ENCODE peak calls at places on chromosome 13, in eight cellular contexts. C is GM23338, A is AG09319, V is upper lobe of right lung, B is H9, X is progenitor cell of endocrine pancreas, M is GM12865, N is left ventricle myocardium inferior. D is an unnamed sample.

GRCh38 chr13:60158321-60158801 is 5.4 kb downstream of the DIAPH3 start:
- DNase-seq in C (peak), A (no peak), V (no peak), B (no peak), X (no peak), M (no peak), N (no peak), D (no peak)

GRCh38 chr13:59399513-59399912 is 764.2 kb downstream of the DIAPH3 start:
- DNase-seq in C (no peak), A (no peak), V (no peak), B (no peak), X (no peak), M (no peak), N (no peak), D (no peak)

GRCh38 chr13:103772576-103772975 is 706.4 kb upstream of the SLC10A2 start:
- DNase-seq in C (peak), A (no peak), V (no peak), B (no peak), X (no peak), M (peak), N (no peak), D (no peak)

GRCh38 chr13:93889430-93889829 is 590.1 kb downstream of the DCT start:
- DNase-seq in C (no peak), A (no peak), V (no peak), B (no peak), X (no peak), M (no peak), N (no peak), D (no peak)

GRCh38 chr13:90293793-90294361 is 1053.6 kb upstream of the MIR17HG start:
- DNase-seq in C (no peak), A (no peak), V (no peak), B (no peak), X (no peak), M (no peak), N (no peak), D (no peak)

GRCh38 chr13:41458187-41458938 is 1.0 kb downstream of the RGCC start:
- DNase-seq in C (peak), A (no peak), V (peak), B (peak), X (no peak), M (peak), N (peak), D (peak)

GRCh38 chr13:25114220-25114619 is 18.3 kb downstream of the PABPC3 start:
- DNase-seq in C (peak), A (peak), V (peak), B (peak), X (peak), M (peak), N (peak), D (peak)

GRCh38 chr13:100245099-100245498 is 156.2 kb downstream of the PCCA start:
- DNase-seq in C (no peak), A (no peak), V (no peak), B (no peak), X (no peak), M (no peak), N (no peak), D (no peak)

GRCh38 chr13:111253334-111253872 is 67.0 kb upstream of the TEX29 start:
- DNase-seq in C (no peak), A (no peak), V (no peak), B (no peak), X (no peak), M (no peak), N (no peak), D (no peak)

GRCh38 chr13:41428155-41428554 is 29.2 kb upstream of the RGCC start:
- DNase-seq in C (peak), A (no peak), V (no peak), B (peak), X (no peak), M (no peak), N (no peak), D (peak)

GRCh38 chr13:25874907-25875306 is 176.9 kb downstream of the SHISA2 start:
- DNase-seq in C (no peak), A (no peak), V (no peak), B (no peak), X (no peak), M (no peak), N (no peak), D (peak)

GRCh38 chr13:28326081-28326480 is 168.8 kb downstream of the FLT1 start:
- DNase-seq in C (no peak), A (no peak), V (no peak), B (no peak), X (no peak), M (no peak), N (no peak), D (no peak)

GRCh38 chr13:66689628-66690027 is 540.5 kb downstream of the PCDH9 start:
- DNase-seq in C (peak), A (no peak), V (no peak), B (no peak), X (no peak), M (no peak), N (no peak), D (no peak)

GRCh38 chr13:32228330-32229041 is 86.7 kb downstream of the ZAR1L start:
- DNase-seq in C (peak), A (no peak), V (no peak), B (no peak), X (no peak), M (no peak), N (no peak), D (no peak)
- TF ChIP-seq CTCF in C (no peak), A (no peak), V (no peak), B (no peak), X (no peak), M (no peak), N (no peak), D (no peak)

DNA sequence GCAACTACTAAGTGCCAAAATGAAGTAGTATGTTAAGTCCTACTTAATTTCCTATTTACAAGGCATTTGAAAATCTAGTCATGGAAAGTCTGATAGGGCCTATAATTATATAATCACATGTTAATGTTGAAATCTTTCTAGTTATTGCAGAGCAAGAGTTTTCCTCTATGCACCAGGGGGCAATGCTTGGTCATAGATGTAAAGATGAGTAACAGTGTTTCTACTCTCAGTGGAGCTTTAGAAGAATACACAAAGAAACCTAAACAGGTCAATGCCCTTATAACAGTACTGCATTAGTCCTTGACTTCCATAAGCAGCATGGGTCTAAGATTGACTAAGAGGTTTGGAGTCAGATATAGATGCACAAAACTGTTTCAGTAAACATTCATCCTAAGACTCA is 218.7 kb downstream of the KCTD12 start:
- DNase-seq in C (no peak), A (peak), V (no peak), B (no peak), X (no peak), M (peak), N (no peak), D (no peak)
- TF ChIP-seq CTCF in C (no peak), A (peak), V (peak), B (no peak), X (no peak), M (no peak), N (peak), D (peak)

DNA sequence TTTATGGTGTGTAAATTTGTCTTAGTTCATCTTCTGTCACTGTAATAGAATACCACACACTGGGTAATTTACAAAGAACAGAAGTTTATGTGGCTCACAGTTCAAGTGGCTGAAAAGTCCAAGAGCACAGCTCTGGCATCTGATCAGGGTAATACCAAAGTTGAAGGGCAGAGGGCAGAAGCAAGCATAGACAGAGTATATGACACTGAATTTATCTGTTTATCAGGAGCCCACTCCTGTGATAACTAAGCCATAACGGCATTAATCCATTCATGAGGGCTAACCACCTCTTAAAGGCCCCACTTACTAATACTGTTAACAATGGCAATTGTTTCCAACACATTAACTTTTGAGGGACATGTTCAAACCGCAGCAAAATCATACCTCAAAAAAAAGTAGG is 4.0 kb upstream of the RFXAP start:
- DNase-seq in C (peak), A (no peak), V (no peak), B (no peak), X (no peak), M (peak), N (no peak), D (no peak)
- TF ChIP-seq CTCF in C (peak), A (peak), V (peak), B (peak), X (peak), M (peak), N (peak), D (peak)

GRCh38 chr13:33606692-33607091 is 211.3 kb upstream of the RFC3 start:
- DNase-seq in C (peak), A (no peak), V (no peak), B (peak), X (no peak), M (no peak), N (no peak), D (no peak)
- TF ChIP-seq CTCF in C (peak), A (no peak), V (no peak), B (peak), X (no peak), M (no peak), N (no peak), D (no peak)

DNA sequence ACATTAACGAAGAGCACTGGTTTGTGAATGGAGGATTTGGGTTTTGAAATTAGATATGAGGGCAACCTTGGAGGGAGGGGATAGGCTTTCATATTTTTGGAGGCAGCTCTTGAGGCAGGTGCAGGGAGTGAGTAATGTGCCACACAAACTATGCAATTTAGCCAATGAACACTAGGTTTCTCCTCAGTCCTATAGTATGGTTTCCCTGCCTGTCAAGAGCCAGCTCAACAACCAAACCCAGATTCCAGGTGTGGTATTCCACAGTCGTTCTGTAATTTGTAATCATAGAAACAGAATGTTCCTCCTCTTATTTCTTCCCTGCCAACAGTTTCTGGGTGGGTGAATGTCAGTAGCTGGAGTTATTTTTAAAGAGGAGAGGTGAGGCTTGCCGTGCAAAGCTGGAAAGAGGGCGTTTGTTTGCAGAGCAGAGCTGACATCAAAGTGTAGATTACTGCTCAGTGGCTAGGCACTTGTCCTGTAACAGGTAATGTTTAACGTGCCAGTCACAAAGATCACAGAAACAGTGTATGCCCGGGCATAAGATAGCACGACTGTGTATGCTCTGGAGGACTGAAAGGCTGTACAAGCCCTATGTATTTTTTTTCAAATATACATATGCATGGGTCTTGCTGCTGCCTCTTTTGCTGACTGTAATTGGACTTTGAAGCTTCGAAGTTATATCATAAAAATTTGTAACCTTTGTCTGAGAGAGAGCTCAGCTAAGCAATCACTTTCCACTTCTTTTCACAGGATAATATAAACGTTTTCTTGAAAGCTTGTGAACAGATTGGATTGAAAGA is 124.3 kb downstream of the LMO7 start:
- DNase-seq in C (no peak), A (no peak), V (no peak), B (no peak), X (no peak), M (no peak), N (no peak), D (no peak)
- TF ChIP-seq CTCF in C (peak), A (no peak), V (peak), B (no peak), X (peak), M (no peak), N (peak), D (peak)

D was measured in CD4-positive, alpha-beta T cell.